ENCODE peak calls at places on chromosomes 1 and 21, in seven cellular contexts. One of them, this sample, is unnamed.

GRCh38 chr1:203743101-203743501 is 21.9 kb upstream of the LAX1 start:
- DNase-seq in prostate gland: no peak
- DNase-seq in uterus: no peak
- DNase-seq in A549: no peak
- DNase-seq in IMR-90: no peak
- DNase-seq in HepG2: no peak
- DNase-seq in ovary: no peak
- DNase-seq in this sample: no peak

GRCh38 chr21:14699433-14700410 is 153.6 kb upstream of the SAMSN1 start:
- DNase-seq in prostate gland: peak; percentile 43
- DNase-seq in uterus: no peak
- DNase-seq in A549: no peak
- DNase-seq in IMR-90: no peak
- DNase-seq in HepG2: peak; percentile 68
- DNase-seq in ovary: no peak
- DNase-seq in this sample: peak; percentile 72

GRCh38 chr1:33188572-33189275 is 6.9 kb upstream of the TRIM62 start:
- DNase-seq in prostate gland: no peak
- DNase-seq in uterus: no peak
- DNase-seq in A549: no peak
- DNase-seq in IMR-90: peak; percentile 42
- DNase-seq in HepG2: no peak
- DNase-seq in ovary: no peak
- DNase-seq in this sample: no peak

GRCh38 chr1:27011058-27011764 is 1.4 kb downstream of the TENT5B start:
- DNase-seq in prostate gland: peak; percentile 73
- DNase-seq in uterus: peak; percentile 87
- DNase-seq in A549: peak; percentile 83
- DNase-seq in IMR-90: peak; percentile 88
- DNase-seq in HepG2: no peak
- DNase-seq in ovary: peak; percentile 50
- DNase-seq in this sample: peak; percentile 81

GRCh38 chr1:28507247-28507645 is 1.4 kb downstream of the RCC1 start:
- DNase-seq in prostate gland: no peak
- DNase-seq in uterus: no peak
- DNase-seq in A549: no peak
- DNase-seq in IMR-90: no peak
- DNase-seq in HepG2: no peak
- DNase-seq in ovary: no peak
- DNase-seq in this sample: no peak

GRCh38 chr1:5758859-5759578 is 233.2 kb downstream of the NPHP4 start:
- DNase-seq in prostate gland: no peak
- DNase-seq in uterus: no peak
- DNase-seq in A549: no peak
- DNase-seq in IMR-90: no peak
- DNase-seq in HepG2: no peak
- DNase-seq in ovary: no peak
- DNase-seq in this sample: no peak

GRCh38 chr1:1282998-1283397 is 2.8 kb downstream of the SCNN1D start:
- DNase-seq in prostate gland: no peak
- DNase-seq in uterus: no peak
- DNase-seq in A549: no peak
- DNase-seq in IMR-90: peak; percentile 55
- DNase-seq in HepG2: no peak
- DNase-seq in ovary: no peak
- DNase-seq in this sample: no peak

GRCh38 chr1:165696625-165697100 is 1.7 kb downstream of the ALDH9A1 start:
- DNase-seq in prostate gland: peak; percentile 63
- DNase-seq in uterus: peak; percentile 24
- DNase-seq in A549: no peak
- DNase-seq in IMR-90: peak; percentile 89
- DNase-seq in HepG2: no peak
- DNase-seq in ovary: peak; percentile 34
- DNase-seq in this sample: no peak

GRCh38 chr1:193476748-193477147 is 290.3 kb upstream of the B3GALT2 start:
- DNase-seq in prostate gland: no peak
- DNase-seq in uterus: no peak
- DNase-seq in A549: no peak
- DNase-seq in IMR-90: no peak
- DNase-seq in HepG2: no peak
- DNase-seq in ovary: no peak
- DNase-seq in this sample: no peak

GRCh38 chr1:165075725-165076370 is 280.7 kb downstream of the LMX1A start:
- DNase-seq in prostate gland: no peak
- DNase-seq in uterus: no peak
- DNase-seq in A549: peak; percentile 24
- DNase-seq in IMR-90: peak; percentile 13
- DNase-seq in HepG2: peak; percentile 18
- DNase-seq in ovary: no peak
- DNase-seq in this sample: peak; percentile 26

GRCh38 chr1:25893072-25893604 is 13.1 kb downstream of the STMN1 start:
- DNase-seq in prostate gland: no peak
- DNase-seq in uterus: no peak
- DNase-seq in A549: no peak
- DNase-seq in IMR-90: peak; percentile 25
- DNase-seq in HepG2: no peak
- DNase-seq in ovary: no peak
- DNase-seq in this sample: no peak

GRCh38 chr21:40173833-40174232 is 306.6 kb downstream of the PCP4 start:
- DNase-seq in prostate gland: no peak
- DNase-seq in uterus: no peak
- DNase-seq in A549: no peak
- DNase-seq in IMR-90: no peak
- DNase-seq in HepG2: no peak
- DNase-seq in ovary: no peak
- DNase-seq in this sample: no peak

GRCh38 chr1:112866151-112866550 is 89.8 kb downstream of the SLC16A1 start:
- DNase-seq in prostate gland: no peak
- DNase-seq in uterus: no peak
- DNase-seq in A549: peak; percentile 13
- DNase-seq in IMR-90: peak; percentile 82
- DNase-seq in HepG2: no peak
- DNase-seq in ovary: no peak
- DNase-seq in this sample: no peak

GRCh38 chr1:228088586-228089498 is 6.3 kb downstream of the ARF1 start:
- DNase-seq in prostate gland: no peak
- DNase-seq in uterus: no peak
- DNase-seq in A549: no peak
- DNase-seq in IMR-90: no peak
- DNase-seq in HepG2: no peak
- DNase-seq in ovary: no peak
- DNase-seq in this sample: no peak

GRCh38 chr21:44741921-44742320 is 30.5 kb upstream of the TSPEAR start:
- DNase-seq in prostate gland: no peak
- DNase-seq in uterus: no peak
- DNase-seq in A549: no peak
- DNase-seq in IMR-90: no peak
- DNase-seq in HepG2: no peak
- DNase-seq in ovary: no peak
- DNase-seq in this sample: no peak

GRCh38 chr1:99250724-99251123 is 13.6 kb upstream of the PLPPR4 start:
- DNase-seq in prostate gland: no peak
- DNase-seq in uterus: no peak
- DNase-seq in A549: no peak
- DNase-seq in IMR-90: no peak
- DNase-seq in HepG2: no peak
- DNase-seq in ovary: no peak
- DNase-seq in this sample: no peak

GRCh38 chr1:107767156-107767582 is 197.8 kb downstream of the VAV3 start:
- DNase-seq in prostate gland: no peak
- DNase-seq in uterus: no peak
- DNase-seq in A549: no peak
- DNase-seq in IMR-90: no peak
- DNase-seq in HepG2: no peak
- DNase-seq in ovary: no peak
- DNase-seq in this sample: no peak

GRCh38 chr1:118940957-118941356 is 47.2 kb downstream of the TBX15 start:
- DNase-seq in prostate gland: no peak
- DNase-seq in uterus: no peak
- DNase-seq in A549: no peak
- DNase-seq in IMR-90: no peak
- DNase-seq in HepG2: no peak
- DNase-seq in ovary: no peak
- DNase-seq in this sample: no peak

GRCh38 chr1:111887385-111887784 is 102.1 kb downstream of the KCND3 start:
- DNase-seq in prostate gland: no peak
- DNase-seq in uterus: no peak
- DNase-seq in A549: no peak
- DNase-seq in IMR-90: no peak
- DNase-seq in HepG2: no peak
- DNase-seq in ovary: no peak
- DNase-seq in this sample: no peak

GRCh38 chr1:111596499-111596898 is 23.1 kb upstream of the RAP1A start:
- DNase-seq in prostate gland: no peak
- DNase-seq in uterus: no peak
- DNase-seq in A549: no peak
- DNase-seq in IMR-90: no peak
- DNase-seq in HepG2: no peak
- DNase-seq in ovary: no peak
- DNase-seq in this sample: no peak

GRCh38 chr1:201042663-201043461 is 19.3 kb upstream of the KIF21B start:
- DNase-seq in prostate gland: peak; percentile 62
- DNase-seq in uterus: peak; percentile 43
- DNase-seq in A549: peak; percentile 67
- DNase-seq in IMR-90: peak; percentile 70
- DNase-seq in HepG2: peak; percentile 29
- DNase-seq in ovary: no peak
- DNase-seq in this sample: peak; percentile 74

GRCh38 chr1:201724760-201725105 is 104.2 kb upstream of the IPO9 start:
- DNase-seq in prostate gland: no peak
- DNase-seq in uterus: no peak
- DNase-seq in A549: no peak
- DNase-seq in IMR-90: peak; percentile 53
- DNase-seq in HepG2: no peak
- DNase-seq in ovary: no peak
- DNase-seq in this sample: no peak

GRCh38 chr1:107934573-107934972 is 30.4 kb downstream of the VAV3 start:
- DNase-seq in prostate gland: no peak
- DNase-seq in uterus: no peak
- DNase-seq in A549: no peak
- DNase-seq in IMR-90: no peak
- DNase-seq in HepG2: no peak
- DNase-seq in ovary: no peak
- DNase-seq in this sample: no peak

GRCh38 chr1:37890378-37891014 is 31.1 kb upstream of the MTF1 start:
- DNase-seq in prostate gland: peak; percentile 30
- DNase-seq in uterus: no peak
- DNase-seq in A549: peak; percentile 14
- DNase-seq in IMR-90: peak; percentile 43
- DNase-seq in HepG2: peak; percentile 75
- DNase-seq in ovary: no peak
- DNase-seq in this sample: no peak

GRCh38 chr1:61641171-61641570 is 83.8 kb downstream of the TM2D1 start:
- DNase-seq in prostate gland: no peak
- DNase-seq in uterus: peak; percentile 23
- DNase-seq in A549: no peak
- DNase-seq in IMR-90: no peak
- DNase-seq in HepG2: no peak
- DNase-seq in ovary: no peak
- DNase-seq in this sample: no peak
- H3K4me3 ChIP-seq in prostate gland: peak overlapping the region; percentile 5
- H3K4me3 ChIP-seq in uterus: peak overlapping the region; percentile 29
- H3K4me3 ChIP-seq in A549: no peak overlapping the region
- H3K4me3 ChIP-seq in IMR-90: no peak overlapping the region
- H3K4me3 ChIP-seq in HepG2: no peak overlapping the region
- H3K4me3 ChIP-seq in ovary: peak overlapping the region; percentile 21
- H3K4me3 ChIP-seq in this sample: no peak overlapping the region

GRCh38 chr1:197146108-197147095 is at the start of gene ASPM:
- DNase-seq in prostate gland: peak; percentile 93
- DNase-seq in uterus: peak; percentile 90
- DNase-seq in A549: peak; percentile 87
- DNase-seq in IMR-90: peak; percentile 93
- DNase-seq in HepG2: peak; percentile 91
- DNase-seq in ovary: peak; percentile 93
- DNase-seq in this sample: peak; percentile 94
- TF ChIP-seq POLR2A in prostate gland: no peak
- TF ChIP-seq POLR2A in uterus: no peak
- TF ChIP-seq POLR2A in A549: no peak
- TF ChIP-seq POLR2A in IMR-90: no peak
- TF ChIP-seq POLR2A in HepG2: no peak
- TF ChIP-seq POLR2A in ovary: no peak
- TF ChIP-seq POLR2A in this sample: no peak

GRCh38 chr1:65526049-65526556 is 105.6 kb downstream of the LEPR start:
- DNase-seq in prostate gland: no peak
- DNase-seq in uterus: no peak
- DNase-seq in A549: no peak
- DNase-seq in IMR-90: no peak
- DNase-seq in HepG2: no peak
- DNase-seq in ovary: no peak
- DNase-seq in this sample: no peak
- H3K27ac ChIP-seq in prostate gland: peak overlapping the region; percentile 1
- H3K27ac ChIP-seq in uterus: peak overlapping the region; percentile 75
- H3K27ac ChIP-seq in A549: peak overlapping the region; percentile 72
- H3K27ac ChIP-seq in IMR-90: no peak overlapping the region
- H3K27ac ChIP-seq in HepG2: no peak overlapping the region
- H3K27ac ChIP-seq in ovary: peak overlapping the region; percentile 39
- H3K27ac ChIP-seq in this sample: no peak overlapping the region

GRCh38 chr1:116134178-116134773 is 23.1 kb downstream of the MAB21L3 start:
- DNase-seq in prostate gland: no peak
- DNase-seq in uterus: no peak
- DNase-seq in A549: peak; percentile 13
- DNase-seq in IMR-90: no peak
- DNase-seq in HepG2: no peak
- DNase-seq in ovary: no peak
- DNase-seq in this sample: no peak

GRCh38 chr1:116144151-116144550 is 33.0 kb downstream of the MAB21L3 start:
- DNase-seq in prostate gland: no peak
- DNase-seq in uterus: no peak
- DNase-seq in A549: no peak
- DNase-seq in IMR-90: no peak
- DNase-seq in HepG2: no peak
- DNase-seq in ovary: no peak
- DNase-seq in this sample: no peak

GRCh38 chr1:116139592-116140134 is 28.5 kb downstream of the MAB21L3 start:
- DNase-seq in prostate gland: no peak
- DNase-seq in uterus: no peak
- DNase-seq in A549: no peak
- DNase-seq in IMR-90: no peak
- DNase-seq in HepG2: no peak
- DNase-seq in ovary: no peak
- DNase-seq in this sample: no peak

GRCh38 chr1:116133696-116134095 is 22.5 kb downstream of the MAB21L3 start:
- DNase-seq in prostate gland: peak; percentile 59
- DNase-seq in uterus: no peak
- DNase-seq in A549: no peak
- DNase-seq in IMR-90: no peak
- DNase-seq in HepG2: no peak
- DNase-seq in ovary: no peak
- DNase-seq in this sample: no peak

DNA sequence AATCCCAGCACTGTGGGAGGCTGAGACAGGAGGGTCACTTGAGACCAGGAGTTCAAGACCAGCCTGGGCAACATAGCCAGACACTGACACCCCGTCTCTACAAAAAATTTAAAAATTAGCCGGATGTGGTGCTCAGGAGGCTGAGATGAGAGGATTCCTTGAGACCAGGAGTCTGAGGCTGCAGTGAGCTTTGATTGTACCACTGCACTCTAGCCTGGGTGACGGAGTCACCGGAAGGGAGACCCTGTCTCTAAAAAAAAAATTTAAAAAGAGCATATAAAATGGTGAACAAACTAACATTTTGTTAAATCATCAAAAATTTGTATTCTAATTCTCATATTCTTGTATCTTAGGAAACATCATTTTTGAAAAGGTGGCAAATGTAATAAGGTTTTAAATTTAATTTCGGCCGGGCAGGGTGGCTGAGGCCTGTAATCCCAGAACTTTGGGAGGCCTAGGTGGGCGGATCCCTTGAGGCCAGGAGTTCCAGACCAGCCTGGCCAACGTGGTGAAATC is 27.1 kb downstream of the MAB21L3 start:
- DNase-seq in prostate gland: no peak
- DNase-seq in uterus: no peak
- DNase-seq in A549: no peak
- DNase-seq in IMR-90: no peak
- DNase-seq in HepG2: no peak
- DNase-seq in ovary: no peak
- DNase-seq in this sample: no peak
- H3K4me3 ChIP-seq in prostate gland: no peak overlapping the region
- H3K4me3 ChIP-seq in uterus: no peak overlapping the region
- H3K4me3 ChIP-seq in A549: no peak overlapping the region
- H3K4me3 ChIP-seq in IMR-90: no peak overlapping the region
- H3K4me3 ChIP-seq in HepG2: no peak overlapping the region
- H3K4me3 ChIP-seq in ovary: no peak overlapping the region
- H3K4me3 ChIP-seq in this sample: no peak overlapping the region

This sample was measured in body of pancreas.